ENCODE peak calls at places on chromosomes 12 and 14, in ten cellular contexts. X is upper lobe of right lung, I is neural progenitor cell, V is body of pancreas, H is HFF-Myc, Z is cardiac muscle cell, U is AG10803, D is fibroblast of mammary gland, E is pancreas, S is lower leg skin. W is an unnamed sample.

GRCh38 chr14:68820119-68820518 is 27.3 kb upstream of the ZFP36L1 start:
- DNase-seq in X (no peak), S (no peak), U (no peak), Z (no peak), H (no peak), E (no peak), D (no peak), V (no peak), I (no peak), W (no peak)

GRCh38 chr14:103594265-103594664 is 31.5 kb downstream of the COA8 start:
- DNase-seq in X (no peak), E (peak), I (peak), H (no peak), V (peak), S (no peak), U (peak), D (peak), Z (peak), W (peak)

GRCh38 chr12:112937741-112938719 is at the start of gene OAS3:
- DNase-seq in H (peak), D (peak), V (peak), U (peak), E (peak), Z (peak), I (peak), X (peak), S (peak), W (peak)

GRCh38 chr14:101173698-101174521 is 270.4 kb upstream of the RTL1 start:
- DNase-seq in U (no peak), E (no peak), X (peak), Z (no peak), D (no peak), V (no peak), H (no peak), S (no peak), I (no peak), W (no peak)

GRCh38 chr12:89525824-89526770 is at the start of gene POC1B:
- DNase-seq in D (peak), Z (peak), X (peak), E (peak), V (peak), I (peak), S (peak), H (peak), U (peak), W (peak)

GRCh38 chr14:94011795-94012194 is 14.3 kb upstream of the OTUB2 start:
- DNase-seq in V (no peak), S (no peak), H (no peak), Z (no peak), X (no peak), I (no peak), D (no peak), E (no peak), U (peak), W (peak)

GRCh38 chr14:36215217-36215598 is 38.7 kb upstream of the PTCSC3 start:
- DNase-seq in U (no peak), Z (no peak), S (no peak), X (no peak), V (no peak), I (peak), E (no peak), D (no peak), H (no peak), W (no peak)

GRCh38 chr12:52517005-52517835 is 3.0 kb downstream of the KRT5 start:
- DNase-seq in Z (no peak), D (no peak), E (no peak), S (peak), X (no peak), U (no peak), I (no peak), H (no peak), V (no peak), W (peak)

GRCh38 chr12:22255097-22255496 is 79.4 kb downstream of the ST8SIA1 start:
- DNase-seq in D (no peak), H (no peak), X (no peak), Z (no peak), S (no peak), I (peak), E (no peak), U (no peak), V (no peak), W (peak)

GRCh38 chr14:53038629-53039028 is 87.8 kb upstream of the FERMT2 start:
- DNase-seq in I (no peak), H (no peak), U (no peak), V (no peak), Z (no peak), D (no peak), X (no peak), S (no peak), E (no peak), W (no peak)

GRCh38 chr14:32070282-32070681 is 6.8 kb upstream of the ARHGAP5 start:
- DNase-seq in I (no peak), H (no peak), Z (no peak), S (no peak), X (no peak), V (no peak), E (no peak), U (no peak), D (no peak), W (no peak)

GRCh38 chr12:6382371-6382770 is 1.6 kb upstream of the LTBR start:
- DNase-seq in Z (no peak), X (no peak), D (no peak), U (no peak), H (no peak), V (no peak), S (no peak), I (peak), E (no peak), W (no peak)

GRCh38 chr14:21902561-21903199 is 229.1 kb upstream of the OR4E1 start:
- DNase-seq in E (no peak), U (no peak), Z (no peak), I (no peak), V (no peak), H (no peak), S (no peak), X (no peak), D (peak), W (no peak)

GRCh38 chr12:120983759-120984158 is 5.4 kb downstream of the HNF1A start:
- DNase-seq in U (no peak), Z (no peak), X (no peak), H (no peak), D (no peak), I (no peak), S (no peak), E (no peak), V (no peak), W (no peak)

GRCh38 chr12:15629108-15629507 is 160.1 kb downstream of the EPS8 start:
- DNase-seq in U (peak), D (peak), E (peak), I (peak), H (peak), V (peak), X (no peak), S (peak), Z (peak), W (peak)

GRCh38 chr12:82666830-82667229 is 19.9 kb upstream of the TMTC2 start:
- DNase-seq in V (no peak), E (no peak), D (no peak), S (no peak), X (no peak), U (no peak), I (no peak), Z (no peak), H (no peak), W (no peak)

GRCh38 chr14:96255501-96256366 is at the start of gene BDKRB1:
- DNase-seq in E (no peak), D (peak), Z (peak), S (no peak), X (no peak), V (no peak), U (peak), H (no peak), I (no peak), W (peak)

GRCh38 chr12:116157845-116158267 is 119.6 kb downstream of the MED13L start:
- DNase-seq in D (no peak), Z (peak), V (no peak), I (peak), S (no peak), H (no peak), U (no peak), X (no peak), E (no peak), W (no peak)

GRCh38 chr14:30874120-30874998 is at the start of gene COCH:
- DNase-seq in H (no peak), I (peak), X (peak), Z (no peak), E (peak), U (no peak), D (no peak), V (peak), S (no peak), W (no peak)

GRCh38 chr12:6921996-6922935 is 5.5 kb upstream of the ATN1 start:
- DNase-seq in V (no peak), U (no peak), S (no peak), X (no peak), E (peak), D (no peak), Z (no peak), I (no peak), H (no peak), W (no peak)

GRCh38 chr14:71932229-71932951 is at the start of gene RGS6:
- DNase-seq in S (no peak), H (no peak), U (no peak), X (peak), I (peak), D (no peak), V (peak), Z (peak), E (peak), W (peak)
- TF ChIP-seq CTCF in S (no peak), H (no peak), U (no peak), X (peak), I (peak), D (no peak), V (no peak), Z (no peak), E (no peak), W (peak)

DNA sequence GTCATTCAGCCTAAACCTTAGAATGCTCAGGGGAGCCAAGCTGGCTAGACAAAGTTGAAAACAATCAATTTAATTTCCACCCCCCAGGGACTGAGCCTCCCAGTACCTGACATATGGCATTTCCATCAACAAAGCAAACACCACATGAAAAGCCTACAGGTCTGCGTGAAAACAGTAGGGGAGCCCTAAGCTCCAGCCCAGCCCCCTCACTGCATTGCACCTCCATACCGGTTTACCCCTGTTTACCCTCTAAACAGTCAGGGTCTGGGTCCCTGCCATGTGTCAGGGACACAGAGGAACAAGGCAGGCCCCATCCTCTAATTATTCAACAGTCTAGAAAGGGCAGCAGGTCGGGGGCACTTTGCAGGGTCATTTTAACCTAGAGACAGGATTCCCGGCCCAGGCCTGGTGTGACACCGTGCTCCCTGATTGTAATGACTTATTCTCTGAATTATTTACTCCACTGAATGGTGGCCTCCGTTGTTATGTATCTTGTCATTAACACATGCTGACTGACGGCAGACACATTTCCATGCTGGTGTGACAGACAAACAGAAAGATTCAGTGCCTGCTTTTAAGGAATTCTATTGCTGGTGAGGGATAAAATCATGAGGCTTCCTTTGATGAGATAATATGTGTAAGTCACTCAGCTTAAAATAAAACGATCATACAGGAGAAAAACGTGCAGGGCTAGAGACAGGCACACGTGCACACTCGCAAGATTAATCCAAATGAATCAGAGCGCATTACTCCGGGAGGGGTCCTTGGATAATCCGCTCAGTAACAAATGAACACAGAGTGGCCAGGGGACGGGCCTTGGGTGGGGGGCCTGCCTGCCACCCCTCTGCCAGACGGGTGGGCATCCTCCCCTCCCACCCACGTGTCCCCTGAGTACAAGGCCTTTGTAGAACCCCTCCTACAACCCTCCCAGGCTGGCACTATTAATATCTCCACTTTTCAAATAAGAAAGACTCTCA is 23.2 kb downstream of the CCDC88C start:
- DNase-seq in S (no peak), E (no peak), H (no peak), I (no peak), D (no peak), X (no peak), Z (no peak), V (no peak), U (no peak), W (no peak)
- H3K4me3 ChIP-seq in S (no peak), E (no peak), H (no peak), I (no peak), D (no peak), X (no peak), Z (no peak), V (no peak), U (no peak), W (no peak)

GRCh38 chr12:119864591-119864990 is 12.5 kb downstream of the CIT start:
- DNase-seq in Z (no peak), D (no peak), H (no peak), V (no peak), S (no peak), I (no peak), X (no peak), E (no peak), U (peak), W (no peak)

GRCh38 chr12:119868992-119869391 is 8.1 kb downstream of the CIT start:
- DNase-seq in D (peak), Z (peak), S (no peak), V (no peak), E (no peak), I (no peak), U (peak), H (peak), X (no peak), W (peak)

GRCh38 chr12:119870462-119870861 is 6.7 kb downstream of the CIT start:
- DNase-seq in S (no peak), X (no peak), Z (peak), D (peak), I (no peak), U (peak), H (peak), E (no peak), V (no peak), W (no peak)

GRCh38 chr12:119869720-119870119 is 7.4 kb downstream of the CIT start:
- DNase-seq in S (peak), D (peak), E (no peak), X (no peak), U (peak), H (peak), V (no peak), I (no peak), Z (peak), W (peak)
- TF ChIP-seq CTCF in S (no peak), D (no peak), E (no peak), X (no peak), U (peak), H (peak), V (no peak), I (no peak), Z (no peak), W (peak)

GRCh38 chr14:89012272-89013097 is 188.0 kb downstream of the TTC8 start:
- DNase-seq in E (no peak), S (no peak), D (no peak), Z (no peak), H (no peak), I (no peak), U (no peak), V (no peak), X (no peak), W (no peak)
- H3K4me3 ChIP-seq in E (peak), S (no peak), D (no peak), Z (no peak), H (no peak), I (no peak), U (no peak), V (peak), X (peak), W (no peak)

GRCh38 chr12:18243238-18243637 is 18.1 kb upstream of the PIK3C2G start:
- DNase-seq in H (no peak), I (no peak), V (no peak), E (no peak), Z (no peak), D (no peak), S (no peak), X (no peak), U (no peak), W (no peak)
- TF ChIP-seq CTCF in H (no peak), I (no peak), V (no peak), E (no peak), Z (no peak), D (no peak), S (no peak), X (no peak), U (no peak), W (no peak)

GRCh38 chr12:31966558-31967205 is 7.5 kb downstream of the RESF1 start:
- DNase-seq in D (no peak), Z (no peak), U (peak), S (no peak), V (no peak), I (peak), E (no peak), H (no peak), X (no peak), W (no peak)
- H3K4me3 ChIP-seq in D (no peak), Z (no peak), U (no peak), S (no peak), V (no peak), I (no peak), E (no peak), H (no peak), X (no peak), W (no peak)

GRCh38 chr12:65278576-65279386 is at the start of gene MSRB3:
- DNase-seq in D (peak), H (peak), E (peak), I (peak), X (peak), S (peak), U (peak), V (peak), Z (peak), W (peak)
- TF ChIP-seq CTCF in D (no peak), H (no peak), E (no peak), I (peak), X (peak), S (no peak), U (peak), V (no peak), Z (peak), W (no peak)

DNA sequence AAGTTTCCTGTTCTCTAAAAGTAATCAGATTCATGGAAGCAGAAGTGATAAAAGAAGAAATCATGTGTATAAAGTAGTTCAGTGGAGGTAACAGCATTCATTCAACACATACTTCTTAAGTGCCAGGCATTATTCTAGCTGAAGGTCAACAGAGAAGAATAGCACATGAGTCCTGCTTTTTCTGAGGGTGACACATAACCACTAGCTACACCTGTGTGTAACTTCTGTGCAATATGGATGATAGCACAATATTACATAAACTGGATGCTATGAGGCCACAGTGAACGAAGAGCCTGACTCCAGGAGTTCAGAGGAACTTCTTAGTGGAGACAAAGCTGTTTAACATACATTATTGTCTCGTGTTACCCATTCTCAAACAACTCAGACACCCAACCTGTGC is 114.3 kb upstream of the PCED1B start:
- DNase-seq in X (no peak), U (no peak), I (no peak), D (no peak), E (no peak), S (no peak), Z (no peak), V (no peak), H (no peak), W (peak)
- H3K4me3 ChIP-seq in X (no peak), U (no peak), I (peak), D (no peak), E (no peak), S (no peak), Z (no peak), V (no peak), H (no peak), W (no peak)

W was measured in epithelial cell of esophagus.